ENCODE peak calls at places on chromosomes 3 and 15, in six cellular contexts. U is CD8-positive, alpha-beta T cell; H is thoracic aorta; B is transverse colon; K is esophagus squamous epithelium; F is uterus. X is an unnamed sample.

GRCh38 chr3:32947466-32948238 is 3.8 kb upstream of the CCR4 start:
- DNase-seq in U (peak), H (peak), B (peak), K (peak), F (peak), X (peak)

GRCh38 chr15:64521201-64521600 is 60.8 kb downstream of the ZNF609 start:
- DNase-seq in U (no peak), H (no peak), B (no peak), K (no peak), F (no peak), X (no peak)

GRCh38 chr3:9715127-9715526 is 11.5 kb downstream of the CPNE9 start:
- DNase-seq in U (no peak), H (no peak), B (no peak), K (no peak), F (no peak), X (no peak)

GRCh38 chr3:64462203-64463120 is 225.3 kb downstream of the ADAMTS9 start:
- DNase-seq in U (no peak), H (no peak), B (no peak), K (no peak), F (no peak), X (no peak)

GRCh38 chr15:62779041-62779810 is 263.3 kb upstream of the TPM1 start:
- DNase-seq in U (no peak), H (no peak), B (no peak), K (no peak), F (no peak), X (no peak)

GRCh38 chr3:72660270-72661114 is 187.8 kb downstream of the SHQ1 start:
- DNase-seq in U (no peak), H (no peak), B (no peak), K (no peak), F (no peak), X (no peak)

GRCh38 chr3:111666041-111666735 is 71.0 kb upstream of the ZBED2 start:
- DNase-seq in U (no peak), H (no peak), B (no peak), K (no peak), F (no peak), X (no peak)

GRCh38 chr3:13570391-13571194 is 21.7 kb downstream of the FBLN2 start:
- DNase-seq in U (no peak), H (no peak), B (no peak), K (no peak), F (no peak), X (no peak)

GRCh38 chr15:72483279-72483678 is 9.1 kb downstream of the ARIH1 start:
- DNase-seq in U (no peak), H (no peak), B (no peak), K (no peak), F (no peak), X (no peak)

GRCh38 chr3:11306815-11307589 is 34.8 kb downstream of the ATG7 start:
- DNase-seq in U (peak), H (no peak), B (no peak), K (no peak), F (no peak), X (no peak)

GRCh38 chr3:16085884-16086608 is 88.4 kb upstream of the GALNT15 start:
- DNase-seq in U (no peak), H (no peak), B (no peak), K (no peak), F (peak), X (no peak)

GRCh38 chr15:73024161-73024560 is 28.1 kb upstream of the NEO1 start:
- DNase-seq in U (no peak), H (no peak), B (no peak), K (no peak), F (no peak), X (peak)

GRCh38 chr15:48806151-48806550 is 4.7 kb downstream of the CEP152 start:
- DNase-seq in U (no peak), H (no peak), B (no peak), K (no peak), F (no peak), X (no peak)

GRCh38 chr15:88745696-88746095 is 57.5 kb upstream of the ACAN start:
- DNase-seq in U (no peak), H (no peak), B (no peak), K (no peak), F (no peak), X (no peak)

GRCh38 chr3:174356596-174356995 is 502.5 kb upstream of the NAALADL2 start:
- DNase-seq in U (no peak), H (no peak), B (no peak), K (no peak), F (no peak), X (no peak)

GRCh38 chr3:147756478-147756877 is 347.3 kb downstream of the ZIC1 start:
- DNase-seq in U (no peak), H (no peak), B (no peak), K (no peak), F (no peak), X (no peak)

GRCh38 chr3:185537369-185537970 is 14.9 kb downstream of the LIPH start:
- DNase-seq in U (no peak), H (peak), B (peak), K (no peak), F (no peak), X (peak)

GRCh38 chr3:123741058-123741511 is 143.0 kb downstream of the MYLK start:
- DNase-seq in U (no peak), H (no peak), B (no peak), K (no peak), F (no peak), X (no peak)

GRCh38 chr3:57756528-57757401 is 656 bp downstream of the SLMAP start:
- DNase-seq in U (peak), H (peak), B (peak), K (no peak), F (peak), X (peak)

GRCh38 chr3:39166932-39167532 is 13.6 kb upstream of the CSRNP1 start:
- DNase-seq in U (no peak), H (no peak), B (no peak), K (no peak), F (peak), X (no peak)

GRCh38 chr3:174243194-174243593 is 615.9 kb upstream of the NAALADL2 start:
- DNase-seq in U (no peak), H (no peak), B (no peak), K (no peak), F (no peak), X (no peak)

GRCh38 chr3:8848696-8849131 is 79.3 kb upstream of the OXTR start:
- DNase-seq in U (no peak), H (no peak), B (no peak), K (no peak), F (no peak), X (no peak)

GRCh38 chr3:136070953-136071949 is 105.7 kb downstream of the PPP2R3A start:
- DNase-seq in U (no peak), H (no peak), B (no peak), K (no peak), F (peak), X (no peak)

DNA sequence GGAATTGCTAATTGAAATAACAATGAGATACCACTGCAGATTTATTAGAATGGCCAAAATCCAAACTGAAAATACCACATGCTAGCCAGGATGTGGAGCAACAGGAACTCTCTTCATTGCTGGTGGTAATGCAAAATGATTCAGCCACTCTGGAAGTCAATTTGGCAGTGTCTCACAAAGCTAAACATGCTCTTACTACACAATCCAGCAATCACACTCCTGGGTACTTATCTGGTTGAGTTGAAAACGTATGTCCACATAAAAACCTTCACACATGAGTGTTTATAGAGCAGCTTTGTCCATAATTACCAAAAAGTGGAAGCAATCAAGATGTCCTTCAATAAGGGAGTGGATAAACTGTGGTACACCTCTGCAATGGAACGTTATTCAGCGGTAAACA is 113.3 kb downstream of the SMAD6 start:
- DNase-seq in U (no peak), H (no peak), B (no peak), K (no peak), F (no peak), X (no peak)
- H3K27ac ChIP-seq in U (no peak), H (no peak), B (no peak), K (no peak), F (no peak), X (no peak)

GRCh38 chr3:191068946-191069813 is 129.9 kb upstream of the OSTN start:
- DNase-seq in U (no peak), H (no peak), B (no peak), K (no peak), F (no peak), X (no peak)

GRCh38 chr3:191070762-191071365 is 128.2 kb upstream of the OSTN start:
- DNase-seq in U (no peak), H (no peak), B (no peak), K (no peak), F (no peak), X (no peak)

GRCh38 chr3:191070201-191070600 is 128.8 kb upstream of the OSTN start:
- DNase-seq in U (no peak), H (no peak), B (no peak), K (no peak), F (no peak), X (no peak)

GRCh38 chr3:191066669-191067068 is 132.4 kb upstream of the OSTN start:
- DNase-seq in U (no peak), H (no peak), B (no peak), K (no peak), F (no peak), X (no peak)

GRCh38 chr3:191065183-191065805 is 133.7 kb upstream of the OSTN start:
- DNase-seq in U (no peak), H (no peak), B (no peak), K (no peak), F (no peak), X (no peak)
- TF ChIP-seq CTCF in U (no peak), H (no peak), B (no peak), K (no peak), F (no peak), X (no peak)

GRCh38 chr15:89963301-89964288 is 37.5 kb upstream of the ZNF710 start:
- DNase-seq in U (no peak), H (no peak), B (no peak), K (no peak), F (no peak), X (peak)
- H3K27ac ChIP-seq in U (no peak), H (no peak), B (no peak), K (no peak), F (no peak), X (peak)

DNA sequence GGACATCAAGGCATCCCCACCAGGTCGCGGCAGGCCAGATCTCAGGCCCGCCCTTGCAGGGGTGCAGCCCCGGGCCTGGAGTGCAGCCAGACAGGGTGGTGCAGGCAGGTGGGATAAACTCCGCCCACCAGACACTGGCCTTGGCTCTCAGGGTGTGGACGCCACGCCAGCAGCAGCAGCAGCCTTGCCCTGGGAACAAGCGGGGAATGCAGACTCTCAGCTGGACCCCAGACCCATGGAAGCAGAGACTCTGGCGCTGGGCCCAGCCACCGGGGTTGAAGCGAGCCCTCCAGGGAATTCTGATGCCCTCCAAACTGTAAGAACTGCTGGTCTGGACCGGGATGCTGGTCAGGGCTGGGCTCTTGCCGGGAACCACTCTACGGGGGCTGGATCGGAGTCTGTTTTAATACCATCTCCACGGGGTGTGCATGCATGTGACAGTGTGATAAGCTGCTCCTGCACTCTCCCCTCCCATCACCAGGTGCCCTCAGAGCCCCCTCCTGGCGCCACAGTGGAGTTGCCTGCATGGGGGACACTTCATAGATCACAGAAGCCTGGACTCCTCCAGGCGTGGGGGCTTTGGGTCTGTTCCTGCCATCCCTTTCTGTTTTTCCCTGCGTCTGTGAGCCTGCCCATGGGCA is 142.7 kb downstream of the NSMCE3 start:
- DNase-seq in U (no peak), H (no peak), B (no peak), K (no peak), F (no peak), X (peak)
- TF ChIP-seq CTCF in U (no peak), H (no peak), B (no peak), K (no peak), F (no peak), X (no peak)

GRCh38 chr3:177476921-177477435 is 279.7 kb upstream of the TBL1XR1 start:
- DNase-seq in U (no peak), H (no peak), B (no peak), K (no peak), F (no peak), X (no peak)

GRCh38 chr3:177478170-177478859 is 281.0 kb upstream of the TBL1XR1 start:
- DNase-seq in U (no peak), H (peak), B (no peak), K (no peak), F (peak), X (no peak)

GRCh38 chr3:177481329-177481728 is 284.0 kb upstream of the TBL1XR1 start:
- DNase-seq in U (no peak), H (no peak), B (no peak), K (no peak), F (no peak), X (no peak)

GRCh38 chr3:177482048-177482741 is 284.9 kb upstream of the TBL1XR1 start:
- DNase-seq in U (no peak), H (no peak), B (no peak), K (no peak), F (no peak), X (no peak)

GRCh38 chr3:177479630-177480029 is 282.3 kb upstream of the TBL1XR1 start:
- DNase-seq in U (no peak), H (no peak), B (no peak), K (no peak), F (no peak), X (no peak)
- H3K27ac ChIP-seq in U (no peak), H (peak), B (no peak), K (peak), F (peak), X (peak)

GRCh38 chr15:98844261-98844660 is 163.3 kb downstream of the PGPEP1L start:
- DNase-seq in U (no peak), H (no peak), B (no peak), K (no peak), F (no peak), X (no peak)
- TF ChIP-seq CTCF in U (no peak), H (no peak), B (no peak), K (no peak), F (no peak), X (no peak)

GRCh38 chr3:86794336-86795065 is 196.4 kb downstream of the VGLL3 start:
- DNase-seq in U (no peak), H (no peak), B (no peak), K (no peak), F (no peak), X (no peak)
- H3K27ac ChIP-seq in U (no peak), H (peak), B (peak), K (peak), F (peak), X (peak)